ENCODE peak calls at places on chromosomes 13 and 19, in nine cellular contexts. One of them, this sample, is unnamed.
A peak's percentile ranks its signal among the peaks of the same experiment; 100 is the strongest.

GRCh38 chr19:46489445-46490272 is 6.0 kb downstream of the PNMA8B start:
- DNase-seq in testis: peak; percentile 85
- DNase-seq in CD4-positive, CD25-positive, alpha-beta regulatory T cell: no peak
- DNase-seq in PC-3: no peak
- DNase-seq in HAP-1: no peak
- DNase-seq in endothelial cell of umbilical vein: peak; percentile 25
- DNase-seq in heart right ventricle: peak; percentile 64
- DNase-seq in heart left ventricle: peak; percentile 57
- DNase-seq in psoas muscle: peak; percentile 65
- DNase-seq in this sample: peak; percentile 62

GRCh38 chr13:109241160-109241559 is 545.2 kb downstream of the IRS2 start:
- DNase-seq in endothelial cell of umbilical vein: no peak
- DNase-seq in testis: no peak
- DNase-seq in CD4-positive, CD25-positive, alpha-beta regulatory T cell: no peak
- DNase-seq in HAP-1: no peak
- DNase-seq in psoas muscle: no peak
- DNase-seq in heart right ventricle: no peak
- DNase-seq in heart left ventricle: no peak
- DNase-seq in PC-3: no peak
- DNase-seq in this sample: no peak

GRCh38 chr19:28509079-28509895 is 703.7 kb downstream of the UQCRFS1 start:
- DNase-seq in psoas muscle: no peak
- DNase-seq in HAP-1: no peak
- DNase-seq in testis: no peak
- DNase-seq in endothelial cell of umbilical vein: no peak
- DNase-seq in heart right ventricle: no peak
- DNase-seq in CD4-positive, CD25-positive, alpha-beta regulatory T cell: no peak
- DNase-seq in PC-3: no peak
- DNase-seq in heart left ventricle: no peak
- DNase-seq in this sample: no peak

GRCh38 chr19:11698231-11698630 is 40.5 kb downstream of the ZNF823 start:
- DNase-seq in testis: no peak
- DNase-seq in heart left ventricle: no peak
- DNase-seq in PC-3: no peak
- DNase-seq in psoas muscle: no peak
- DNase-seq in HAP-1: no peak
- DNase-seq in endothelial cell of umbilical vein: no peak
- DNase-seq in heart right ventricle: no peak
- DNase-seq in CD4-positive, CD25-positive, alpha-beta regulatory T cell: no peak
- DNase-seq in this sample: no peak

GRCh38 chr19:47075941-47076340 is 27.5 kb upstream of the TMEM160 start:
- DNase-seq in heart right ventricle: no peak
- DNase-seq in psoas muscle: no peak
- DNase-seq in PC-3: no peak
- DNase-seq in endothelial cell of umbilical vein: no peak
- DNase-seq in HAP-1: no peak
- DNase-seq in heart left ventricle: no peak
- DNase-seq in testis: no peak
- DNase-seq in CD4-positive, CD25-positive, alpha-beta regulatory T cell: no peak
- DNase-seq in this sample: no peak

GRCh38 chr13:105972306-105972721 is 563.1 kb downstream of the EFNB2 start:
- DNase-seq in CD4-positive, CD25-positive, alpha-beta regulatory T cell: no peak
- DNase-seq in heart left ventricle: no peak
- DNase-seq in PC-3: peak; percentile 33
- DNase-seq in testis: no peak
- DNase-seq in psoas muscle: no peak
- DNase-seq in HAP-1: no peak
- DNase-seq in heart right ventricle: no peak
- DNase-seq in endothelial cell of umbilical vein: no peak
- DNase-seq in this sample: no peak

GRCh38 chr19:50820549-50821247 is 2.9 kb downstream of the KLK1 start:
- DNase-seq in psoas muscle: no peak
- DNase-seq in HAP-1: peak; percentile 73
- DNase-seq in testis: no peak
- DNase-seq in heart left ventricle: no peak
- DNase-seq in endothelial cell of umbilical vein: no peak
- DNase-seq in PC-3: no peak
- DNase-seq in CD4-positive, CD25-positive, alpha-beta regulatory T cell: no peak
- DNase-seq in heart right ventricle: no peak
- DNase-seq in this sample: peak; percentile 38

GRCh38 chr13:80157261-80157942 is 183.5 kb downstream of the SPRY2 start:
- DNase-seq in PC-3: no peak
- DNase-seq in heart left ventricle: no peak
- DNase-seq in endothelial cell of umbilical vein: no peak
- DNase-seq in testis: no peak
- DNase-seq in CD4-positive, CD25-positive, alpha-beta regulatory T cell: no peak
- DNase-seq in HAP-1: no peak
- DNase-seq in psoas muscle: no peak
- DNase-seq in heart right ventricle: no peak
- DNase-seq in this sample: no peak

GRCh38 chr19:48511321-48511731 is 309 bp downstream of the LMTK3 start:
- DNase-seq in PC-3: no peak
- DNase-seq in heart right ventricle: no peak
- DNase-seq in HAP-1: no peak
- DNase-seq in psoas muscle: no peak
- DNase-seq in endothelial cell of umbilical vein: no peak
- DNase-seq in heart left ventricle: no peak
- DNase-seq in testis: no peak
- DNase-seq in CD4-positive, CD25-positive, alpha-beta regulatory T cell: peak; percentile 36
- DNase-seq in this sample: peak; percentile 32

GRCh38 chr19:33219261-33219812 is 6.3 kb downstream of the SLC7A10 start:
- DNase-seq in HAP-1: no peak
- DNase-seq in heart left ventricle: no peak
- DNase-seq in endothelial cell of umbilical vein: no peak
- DNase-seq in psoas muscle: no peak
- DNase-seq in heart right ventricle: no peak
- DNase-seq in testis: peak; percentile 69
- DNase-seq in PC-3: no peak
- DNase-seq in CD4-positive, CD25-positive, alpha-beta regulatory T cell: no peak
- DNase-seq in this sample: no peak

GRCh38 chr13:39091586-39091985 is 53.3 kb downstream of the NHLRC3 start:
- DNase-seq in PC-3: no peak
- DNase-seq in testis: no peak
- DNase-seq in endothelial cell of umbilical vein: no peak
- DNase-seq in heart right ventricle: no peak
- DNase-seq in psoas muscle: no peak
- DNase-seq in CD4-positive, CD25-positive, alpha-beta regulatory T cell: no peak
- DNase-seq in HAP-1: no peak
- DNase-seq in heart left ventricle: no peak
- DNase-seq in this sample: no peak

GRCh38 chr13:21683034-21683733 is 12.3 kb downstream of the FGF9 start:
- DNase-seq in heart left ventricle: no peak
- DNase-seq in HAP-1: no peak
- DNase-seq in endothelial cell of umbilical vein: no peak
- DNase-seq in CD4-positive, CD25-positive, alpha-beta regulatory T cell: no peak
- DNase-seq in PC-3: peak; percentile 74
- DNase-seq in heart right ventricle: no peak
- DNase-seq in psoas muscle: peak; percentile 26
- DNase-seq in testis: no peak
- DNase-seq in this sample: no peak

GRCh38 chr13:37427843-37428494 is 170.6 kb downstream of the POSTN start:
- DNase-seq in psoas muscle: no peak
- DNase-seq in PC-3: no peak
- DNase-seq in endothelial cell of umbilical vein: peak; percentile 46
- DNase-seq in CD4-positive, CD25-positive, alpha-beta regulatory T cell: no peak
- DNase-seq in heart left ventricle: no peak
- DNase-seq in testis: no peak
- DNase-seq in heart right ventricle: no peak
- DNase-seq in HAP-1: no peak
- DNase-seq in this sample: no peak

GRCh38 chr19:485583-486236 is 10.6 kb upstream of the MADCAM1 start:
- DNase-seq in psoas muscle: no peak
- DNase-seq in HAP-1: no peak
- DNase-seq in heart right ventricle: no peak
- DNase-seq in CD4-positive, CD25-positive, alpha-beta regulatory T cell: no peak
- DNase-seq in testis: peak; percentile 90
- DNase-seq in PC-3: no peak
- DNase-seq in endothelial cell of umbilical vein: no peak
- DNase-seq in heart left ventricle: no peak
- DNase-seq in this sample: no peak

GRCh38 chr19:18490719-18491118 is 31.2 kb downstream of the ELL start:
- DNase-seq in PC-3: no peak
- DNase-seq in psoas muscle: no peak
- DNase-seq in testis: no peak
- DNase-seq in heart right ventricle: no peak
- DNase-seq in CD4-positive, CD25-positive, alpha-beta regulatory T cell: no peak
- DNase-seq in endothelial cell of umbilical vein: no peak
- DNase-seq in heart left ventricle: no peak
- DNase-seq in HAP-1: no peak
- DNase-seq in this sample: no peak
- H3K4me1 ChIP-seq in PC-3: peaks cover 17% of the 10 kb centered on the region
- H3K4me1 ChIP-seq in psoas muscle: peaks cover 88% of the 10 kb centered on the region
- H3K4me1 ChIP-seq in testis: peaks cover 92% of the 10 kb centered on the region
- H3K4me1 ChIP-seq in heart right ventricle: peaks cover 86% of the 10 kb centered on the region
- H3K4me1 ChIP-seq in CD4-positive, CD25-positive, alpha-beta regulatory T cell: peaks cover 46% of the 10 kb centered on the region
- H3K4me1 ChIP-seq in endothelial cell of umbilical vein: peaks cover 9% of the 10 kb centered on the region
- H3K4me1 ChIP-seq in heart left ventricle: peaks cover 9% of the 10 kb centered on the region
- H3K4me1 ChIP-seq in HAP-1: no peaks in the 10 kb centered on the region
- H3K4me1 ChIP-seq in this sample: peaks cover 7% of the 10 kb centered on the region

DNA sequence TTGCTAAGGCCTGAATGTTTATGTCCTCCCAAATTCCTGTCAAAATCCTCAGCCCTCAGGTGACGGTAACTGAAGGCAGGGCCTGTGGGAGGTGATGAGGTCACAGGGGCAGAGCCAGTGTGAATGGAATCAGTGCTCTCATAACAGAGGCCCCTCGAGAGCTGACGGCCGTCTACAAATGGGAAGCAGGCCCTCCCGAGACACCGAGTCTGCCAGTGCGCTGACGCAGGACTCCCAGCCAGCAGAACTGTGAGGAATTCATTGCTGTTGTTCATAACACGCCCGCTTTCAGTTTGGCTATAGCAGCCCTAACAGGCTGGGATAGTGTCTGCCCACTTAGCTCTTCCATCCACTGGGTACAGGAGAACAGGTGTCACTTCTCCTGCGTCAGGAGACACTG is 41.2 kb downstream of the CARS2 start:
- DNase-seq in endothelial cell of umbilical vein: no peak
- DNase-seq in heart right ventricle: no peak
- DNase-seq in CD4-positive, CD25-positive, alpha-beta regulatory T cell: no peak
- DNase-seq in psoas muscle: no peak
- DNase-seq in heart left ventricle: no peak
- DNase-seq in PC-3: no peak
- DNase-seq in testis: no peak
- DNase-seq in HAP-1: no peak
- DNase-seq in this sample: no peak
- H3K4me1 ChIP-seq in endothelial cell of umbilical vein: no peaks in the 10 kb centered on the region
- H3K4me1 ChIP-seq in heart right ventricle: no peaks in the 10 kb centered on the region
- H3K4me1 ChIP-seq in CD4-positive, CD25-positive, alpha-beta regulatory T cell: no peaks in the 10 kb centered on the region
- H3K4me1 ChIP-seq in psoas muscle: no peaks in the 10 kb centered on the region
- H3K4me1 ChIP-seq in heart left ventricle: no peaks in the 10 kb centered on the region
- H3K4me1 ChIP-seq in PC-3: no peaks in the 10 kb centered on the region
- H3K4me1 ChIP-seq in testis: no peaks in the 10 kb centered on the region
- H3K4me1 ChIP-seq in HAP-1: peaks cover 14% of the 10 kb centered on the region
- H3K4me1 ChIP-seq in this sample: no peaks in the 10 kb centered on the region

GRCh38 chr13:110507678-110508381 is 53.7 kb downstream of the RAB20 start:
- DNase-seq in psoas muscle: no peak
- DNase-seq in heart left ventricle: peak; percentile 50
- DNase-seq in PC-3: peak; percentile 15
- DNase-seq in heart right ventricle: peak; percentile 52
- DNase-seq in HAP-1: no peak
- DNase-seq in CD4-positive, CD25-positive, alpha-beta regulatory T cell: no peak
- DNase-seq in endothelial cell of umbilical vein: no peak
- DNase-seq in testis: no peak
- DNase-seq in this sample: no peak

GRCh38 chr13:110506859-110507566 is 54.5 kb downstream of the RAB20 start:
- DNase-seq in HAP-1: no peak
- DNase-seq in PC-3: peak; percentile 56
- DNase-seq in CD4-positive, CD25-positive, alpha-beta regulatory T cell: no peak
- DNase-seq in endothelial cell of umbilical vein: peak; percentile 18
- DNase-seq in testis: peak; percentile 66
- DNase-seq in heart left ventricle: peak; percentile 82
- DNase-seq in heart right ventricle: peak; percentile 71
- DNase-seq in psoas muscle: peak; percentile 51
- DNase-seq in this sample: no peak

GRCh38 chr13:110511509-110512181 is 49.9 kb downstream of the RAB20 start:
- DNase-seq in PC-3: no peak
- DNase-seq in heart right ventricle: no peak
- DNase-seq in testis: no peak
- DNase-seq in psoas muscle: no peak
- DNase-seq in endothelial cell of umbilical vein: no peak
- DNase-seq in HAP-1: no peak
- DNase-seq in CD4-positive, CD25-positive, alpha-beta regulatory T cell: no peak
- DNase-seq in heart left ventricle: no peak
- DNase-seq in this sample: peak; percentile 54

GRCh38 chr13:110509971-110510786 is 51.3 kb downstream of the RAB20 start:
- DNase-seq in heart right ventricle: peak; percentile 40
- DNase-seq in PC-3: no peak
- DNase-seq in HAP-1: peak; percentile 15
- DNase-seq in testis: peak; percentile 54
- DNase-seq in endothelial cell of umbilical vein: no peak
- DNase-seq in CD4-positive, CD25-positive, alpha-beta regulatory T cell: no peak
- DNase-seq in psoas muscle: no peak
- DNase-seq in heart left ventricle: peak; percentile 47
- DNase-seq in this sample: no peak

GRCh38 chr13:110509478-110509926 is 52.0 kb downstream of the RAB20 start:
- DNase-seq in heart left ventricle: no peak
- DNase-seq in psoas muscle: no peak
- DNase-seq in heart right ventricle: no peak
- DNase-seq in testis: no peak
- DNase-seq in HAP-1: no peak
- DNase-seq in PC-3: no peak
- DNase-seq in CD4-positive, CD25-positive, alpha-beta regulatory T cell: no peak
- DNase-seq in endothelial cell of umbilical vein: no peak
- DNase-seq in this sample: no peak
- H3K4me1 ChIP-seq in heart left ventricle: no peaks in the 10 kb centered on the region
- H3K4me1 ChIP-seq in psoas muscle: peaks cover 18% of the 10 kb centered on the region
- H3K4me1 ChIP-seq in heart right ventricle: peaks cover 55% of the 10 kb centered on the region
- H3K4me1 ChIP-seq in testis: peaks cover 19% of the 10 kb centered on the region
- H3K4me1 ChIP-seq in HAP-1: no peaks in the 10 kb centered on the region
- H3K4me1 ChIP-seq in PC-3: peaks cover 11% of the 10 kb centered on the region
- H3K4me1 ChIP-seq in CD4-positive, CD25-positive, alpha-beta regulatory T cell: no peaks in the 10 kb centered on the region
- H3K4me1 ChIP-seq in endothelial cell of umbilical vein: peaks cover 6% of the 10 kb centered on the region
- H3K4me1 ChIP-seq in this sample: peaks cover 9% of the 10 kb centered on the region

DNA sequence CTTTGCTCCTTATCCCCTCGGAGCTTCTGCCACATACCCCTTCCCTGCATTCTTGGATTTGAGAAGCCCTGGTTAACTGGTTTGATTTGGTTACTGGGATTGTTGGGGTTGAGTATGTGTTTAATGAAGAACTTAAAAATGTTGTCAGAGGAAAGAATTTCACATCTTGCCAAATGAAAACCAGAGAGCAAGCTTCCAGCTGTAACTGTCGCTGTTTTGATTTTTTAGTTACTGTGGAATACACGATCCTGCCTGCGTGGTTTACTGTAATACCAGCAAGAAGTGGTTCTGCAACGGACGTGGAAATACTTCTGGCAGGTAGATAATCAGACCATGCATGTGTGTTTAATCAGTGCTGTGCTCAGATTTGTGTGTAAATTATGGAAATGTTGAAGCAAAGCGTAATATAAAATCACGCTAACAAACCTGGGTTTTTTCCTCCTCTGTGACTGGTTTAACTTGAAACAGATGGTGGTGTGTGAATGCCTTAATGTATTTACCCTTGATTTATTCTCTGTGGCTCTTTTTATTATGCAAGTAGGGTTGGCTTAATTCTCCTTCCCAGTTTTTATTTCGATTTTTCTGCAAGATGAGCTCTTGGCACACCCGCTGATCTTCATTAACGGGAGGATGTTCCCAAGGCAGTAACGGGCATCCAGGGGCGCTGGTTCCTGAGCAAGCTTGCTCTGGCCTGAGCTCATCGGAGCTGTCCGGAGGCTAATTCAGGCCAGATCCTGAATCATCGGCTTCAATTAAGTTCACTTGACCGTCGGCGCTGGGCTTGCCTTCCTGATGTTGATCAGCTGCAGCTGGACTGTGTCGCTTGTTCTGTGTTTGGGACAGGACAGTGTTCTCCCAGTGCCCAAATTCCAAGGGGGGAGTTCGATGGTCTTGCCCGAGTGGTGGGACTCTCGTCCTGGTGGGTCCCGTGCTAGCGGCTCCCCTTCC is 16.0 kb downstream of the UPF1 start:
- DNase-seq in endothelial cell of umbilical vein: no peak
- DNase-seq in psoas muscle: peak; percentile 46
- DNase-seq in CD4-positive, CD25-positive, alpha-beta regulatory T cell: no peak
- DNase-seq in testis: no peak
- DNase-seq in heart right ventricle: no peak
- DNase-seq in heart left ventricle: peak; percentile 24
- DNase-seq in HAP-1: no peak
- DNase-seq in PC-3: no peak
- DNase-seq in this sample: no peak
- H3K4me1 ChIP-seq in endothelial cell of umbilical vein: peaks cover 48% of the 10 kb centered on the region
- H3K4me1 ChIP-seq in psoas muscle: peaks cover 55% of the 10 kb centered on the region
- H3K4me1 ChIP-seq in CD4-positive, CD25-positive, alpha-beta regulatory T cell: peaks cover 41% of the 10 kb centered on the region
- H3K4me1 ChIP-seq in testis: peaks cover 58% of the 10 kb centered on the region
- H3K4me1 ChIP-seq in heart right ventricle: peaks cover 86% of the 10 kb centered on the region
- H3K4me1 ChIP-seq in heart left ventricle: peaks cover 31% of the 10 kb centered on the region
- H3K4me1 ChIP-seq in HAP-1: no peaks in the 10 kb centered on the region
- H3K4me1 ChIP-seq in PC-3: no peaks in the 10 kb centered on the region
- H3K4me1 ChIP-seq in this sample: peaks cover 43% of the 10 kb centered on the region